ENCODE peak calls at places on chromosomes 3 and 15, in eight cellular contexts. X, P, R, G, U, H, I and K are unnamed samples.

GRCh38 chr3:150331978-150332568 is 76.0 kb upstream of the TSC22D2 start:
- DNase-seq in X (no peak), P (no peak), R (no peak), G (no peak), U (no peak), H (no peak), I (no peak), K (no peak)

GRCh38 chr3:170421147-170421641 is 2.5 kb downstream of the CLDN11 start:
- DNase-seq in X (no peak), P (peak; percentile 61), R (no peak), G (no peak), U (peak; percentile 52), H (no peak), I (no peak), K (no peak)

GRCh38 chr3:178966299-178967183 is 105.1 kb downstream of the ZMAT3 start:
- DNase-seq in X (no peak), P (peak; percentile 44), R (no peak), G (peak; percentile 25), U (peak; percentile 68), H (no peak), I (no peak), K (no peak)

GRCh38 chr3:28575100-28575747 is 226.6 kb upstream of the AZI2 start:
- DNase-seq in X (peak; percentile 74), P (no peak), R (peak; percentile 82), G (peak; percentile 36), U (no peak), H (no peak), I (no peak), K (no peak)

GRCh38 chr3:26622634-26623408 is at the start of gene LRRC3B:
- DNase-seq in X (peak; percentile 76), P (no peak), R (peak; percentile 78), G (peak; percentile 35), U (no peak), H (no peak), I (no peak), K (no peak)

GRCh38 chr3:119700269-119700919 is 2.4 kb upstream of the CFAP91 start:
- DNase-seq in X (no peak), P (peak; percentile 41), R (no peak), G (no peak), U (no peak), H (no peak), I (peak; percentile 19), K (peak; percentile 41)

GRCh38 chr15:86061581-86061980 is 18.1 kb upstream of the AGBL1 start:
- DNase-seq in X (no peak), P (no peak), R (no peak), G (no peak), U (no peak), H (no peak), I (no peak), K (no peak)

GRCh38 chr3:163785693-163786092 is 1292.6 kb downstream of the SI start:
- DNase-seq in X (peak; percentile 71), P (no peak), R (no peak), G (no peak), U (no peak), H (no peak), I (no peak), K (no peak)

GRCh38 chr3:126550488-126551051 is 8.2 kb downstream of the C3orf22 start:
- DNase-seq in X (no peak), P (no peak), R (peak; percentile 73), G (peak; percentile 19), U (no peak), H (no peak), I (no peak), K (no peak)

GRCh38 chr15:25933456-25934158 is 70.5 kb upstream of the ATP10A start:
- DNase-seq in X (peak; percentile 73), P (peak; percentile 27), R (peak; percentile 93), G (no peak), U (peak; percentile 83), H (peak; percentile 23), I (peak; percentile 29), K (peak; percentile 68)

GRCh38 chr3:62132027-62132590 is 241.2 kb downstream of the FEZF2 start:
- DNase-seq in X (no peak), P (no peak), R (no peak), G (no peak), U (no peak), H (no peak), I (no peak), K (no peak)

GRCh38 chr15:101451192-101451799 is 38.2 kb downstream of the PCSK6 start:
- DNase-seq in X (no peak), P (peak; percentile 84), R (peak; percentile 86), G (no peak), U (no peak), H (no peak), I (no peak), K (no peak)

GRCh38 chr15:72229076-72229946 is 1.7 kb downstream of the PKM start:
- DNase-seq in X (no peak), P (peak; percentile 24), R (no peak), G (no peak), U (no peak), H (peak; percentile 10), I (peak; percentile 24), K (no peak)

GRCh38 chr15:99507732-99508571 is 57.8 kb upstream of the MEF2A start:
- DNase-seq in X (no peak), P (no peak), R (peak; percentile 91), G (no peak), U (peak; percentile 62), H (no peak), I (no peak), K (no peak)

GRCh38 chr3:37179144-37179967 is 5.0 kb upstream of the LRRFIP2 start:
- DNase-seq in X (no peak), P (no peak), R (no peak), G (no peak), U (no peak), H (no peak), I (no peak), K (no peak)

GRCh38 chr3:15330031-15330596 is 2.3 kb downstream of the SH3BP5 start:
- DNase-seq in X (no peak), P (peak; percentile 95), R (no peak), G (no peak), U (peak; percentile 75), H (no peak), I (no peak), K (no peak)

GRCh38 chr15:101207867-101208288 is 44.0 kb downstream of the CHSY1 start:
- DNase-seq in X (no peak), P (peak; percentile 93), R (peak; percentile 84), G (no peak), U (peak; percentile 53), H (no peak), I (no peak), K (no peak)

GRCh38 chr3:163261618-163262017 is 1765.0 kb downstream of the OTOL1 start:
- DNase-seq in X (no peak), P (no peak), R (no peak), G (no peak), U (no peak), H (no peak), I (no peak), K (no peak)

GRCh38 chr3:152193673-152194267 is 75.0 kb upstream of the MBNL1 start:
- DNase-seq in X (no peak), P (no peak), R (peak; percentile 74), G (no peak), U (no peak), H (no peak), I (peak; percentile 11), K (no peak)